ENCODE peak calls at places on chromosomes 7 and 10, in five cellular contexts. P, J, V, Y and X are unnamed samples.

GRCh38 chr7:80934286-80934685 is 15.4 kb upstream of the SEMA3C start:
- DNase-seq in P (no peak), J (no peak), V (peak; percentile 64), Y (peak; percentile 48), X (no peak)

GRCh38 chr7:43619213-43620012 is 36.5 kb downstream of the STK17A start:
- DNase-seq in P (no peak), J (no peak), V (no peak), Y (no peak), X (no peak)

GRCh38 chr7:51481421-51481820 is 164.8 kb upstream of the COBL start:
- DNase-seq in P (no peak), J (no peak), V (no peak), Y (no peak), X (no peak)

GRCh38 chr7:30928254-30928872 is 16.7 kb downstream of the AQP1 start:
- DNase-seq in P (peak; percentile 7), J (peak; percentile 15), V (no peak), Y (no peak), X (no peak)

GRCh38 chr10:18501198-18501597 is 150.2 kb downstream of the NSUN6 start:
- DNase-seq in P (no peak), J (no peak), V (no peak), Y (peak; percentile 16), X (no peak)

GRCh38 chr7:12074889-12075288 is 136.2 kb upstream of the TMEM106B start:
- DNase-seq in P (no peak), J (no peak), V (no peak), Y (no peak), X (no peak)

GRCh38 chr10:84695983-84696382 is 367.6 kb downstream of the CCSER2 start:
- DNase-seq in P (no peak), J (no peak), V (no peak), Y (no peak), X (no peak)

GRCh38 chr10:1488970-1489548 is 248.3 kb downstream of the ADARB2 start:
- DNase-seq in P (no peak), J (no peak), V (no peak), Y (no peak), X (no peak)

GRCh38 chr7:31114593-31115343 is 62.7 kb downstream of the ADCYAP1R1 start:
- DNase-seq in P (no peak), J (peak; percentile 85), V (peak; percentile 62), Y (peak; percentile 25), X (no peak)

GRCh38 chr7:27962250-27962649 is 218.3 kb downstream of the JAZF1 start:
- DNase-seq in P (no peak), J (no peak), V (no peak), Y (no peak), X (no peak)

GRCh38 chr7:99387912-99388311 is 13.4 kb downstream of the ARPC1B start:
- DNase-seq in P (no peak), J (no peak), V (no peak), Y (no peak), X (no peak)

GRCh38 chr10:104323085-104323484 is 15.2 kb downstream of the ITPRIP start:
- DNase-seq in P (no peak), J (peak; percentile 45), V (no peak), Y (no peak), X (no peak)

GRCh38 chr10:786666-787512 is 97.4 kb upstream of the DIP2C start:
- DNase-seq in P (no peak), J (peak; percentile 57), V (no peak), Y (no peak), X (no peak)

GRCh38 chr10:70289739-70290138 is 5.9 kb upstream of the NPFFR1 start:
- DNase-seq in P (no peak), J (no peak), V (no peak), Y (no peak), X (no peak)
- H3K4me3 ChIP-seq in P (no peak overlapping the region), J (no peak overlapping the region), V (no peak overlapping the region), Y (no peak overlapping the region), X (no peak overlapping the region)

GRCh38 chr10:45575966-45576597 is 96.5 kb downstream of the ZFAND4 start:
- DNase-seq in P (no peak), J (no peak), V (no peak), Y (no peak), X (no peak)

GRCh38 chr10:45580781-45581496 is 91.6 kb downstream of the ZFAND4 start:
- DNase-seq in P (no peak), J (peak; percentile 47), V (no peak), Y (no peak), X (no peak)

GRCh38 chr10:45581497-45582385 is 90.8 kb downstream of the ZFAND4 start:
- DNase-seq in P (no peak), J (no peak), V (no peak), Y (no peak), X (no peak)

GRCh38 chr10:45580371-45580770 is 92.2 kb downstream of the ZFAND4 start:
- DNase-seq in P (no peak), J (no peak), V (no peak), Y (no peak), X (no peak)

DNA sequence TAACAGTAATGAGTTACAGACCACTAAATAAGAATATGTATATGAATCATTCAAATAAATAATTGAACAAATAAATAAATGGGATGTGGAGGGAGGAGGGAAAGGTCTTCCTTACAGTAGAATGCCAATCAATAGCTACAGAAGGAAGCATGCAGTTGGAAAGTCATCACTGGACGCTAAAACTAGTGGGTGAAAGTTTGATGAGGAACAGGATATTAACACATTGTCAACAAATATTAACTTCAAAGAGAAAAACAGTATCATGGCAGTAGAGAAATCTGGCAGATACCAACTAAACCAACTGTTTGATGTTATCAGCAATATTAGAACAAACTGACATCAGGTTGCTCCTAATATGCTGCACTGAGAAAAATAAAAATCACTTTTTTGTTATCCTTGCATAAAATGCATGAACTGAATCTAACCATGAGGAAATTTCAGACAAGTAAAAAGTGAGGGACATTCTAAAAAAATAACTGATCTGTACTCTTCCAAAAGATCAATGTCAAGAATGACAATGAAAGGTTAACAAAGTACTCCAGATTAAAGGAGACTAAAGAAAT is 94.1 kb downstream of the ZFAND4 start:
- DNase-seq in P (no peak), J (no peak), V (no peak), Y (no peak), X (no peak)
- H3K4me3 ChIP-seq in P (no peak overlapping the region), J (no peak overlapping the region), V (no peak overlapping the region), Y (no peak overlapping the region), X (no peak overlapping the region)

DNA sequence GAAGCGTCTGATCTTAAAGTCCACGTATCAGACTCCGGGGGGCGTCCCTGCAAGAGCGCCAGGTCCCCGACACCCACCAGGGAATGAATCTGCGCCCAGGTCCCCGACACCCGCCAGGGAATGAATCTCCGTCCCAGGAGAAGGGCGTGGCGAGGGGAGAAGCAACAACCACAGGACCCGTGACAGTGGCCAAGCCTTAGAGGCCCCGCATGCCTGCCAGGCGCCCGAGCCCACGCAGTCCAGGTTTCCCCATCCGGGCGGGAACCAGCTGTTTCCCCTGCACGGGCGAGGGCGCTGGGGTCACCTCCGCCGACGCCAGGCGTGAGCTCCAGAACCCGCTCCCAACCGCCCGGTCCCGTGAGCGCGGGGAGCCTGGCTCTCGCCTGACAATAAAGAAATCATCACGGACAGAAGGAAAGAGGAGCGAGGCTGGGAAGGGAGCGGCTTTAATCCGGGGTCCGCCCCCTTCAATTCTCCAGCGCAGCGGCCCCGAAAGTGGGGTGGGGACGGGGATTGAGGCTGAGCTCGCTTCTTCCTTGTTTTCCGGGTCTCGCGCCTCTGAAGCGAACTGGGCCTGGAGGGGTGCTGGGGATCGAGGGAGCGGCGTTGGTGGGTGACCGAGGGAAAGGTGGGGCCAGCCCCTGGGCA is 29.0 kb upstream of the BMS1 start:
- DNase-seq in P (no peak), J (no peak), V (no peak), Y (peak; percentile 14), X (no peak)
- H3K4me3 ChIP-seq in P (peak overlapping the region; percentile 63), J (peak overlapping the region; percentile 68), V (peak overlapping the region; percentile 44), Y (peak overlapping the region; percentile 55), X (peak overlapping the region; percentile 35)

GRCh38 chr10:9060314-9060713 is 1005.8 kb downstream of the GATA3 start:
- DNase-seq in P (no peak), J (no peak), V (no peak), Y (no peak), X (no peak)
- H3K4me3 ChIP-seq in P (no peak overlapping the region), J (no peak overlapping the region), V (no peak overlapping the region), Y (no peak overlapping the region), X (no peak overlapping the region)